ENCODE peak calls at places on chromosome 13, in nine cellular contexts. D is kidney, I is astrocyte, A is uterus, Z is body of pancreas, M is sigmoid colon, H is WERI-Rb-1, T is bronchial epithelial cell, X is ovary. W is an unnamed sample. For H3K36me3, the result is how much of the 10 kb centered on the place peaks cover.

GRCh38 chr13:112064222-112064621 is 2.7 kb upstream of the SOX1 start:
- DNase-seq in M (no peak), H (no peak), X (no peak), D (no peak), Z (no peak), A (no peak), T (no peak), I (no peak), W (no peak)

GRCh38 chr13:83350569-83350968 is 531.7 kb downstream of the SLITRK1 start:
- DNase-seq in A (no peak), H (no peak), T (peak), Z (no peak), I (peak), D (no peak), M (no peak), X (no peak), W (no peak)

GRCh38 chr13:98994080-98994479 is 16.2 kb upstream of the DOCK9 start:
- DNase-seq in Z (no peak), I (no peak), H (no peak), D (no peak), M (no peak), T (no peak), X (no peak), A (no peak), W (no peak)

GRCh38 chr13:44197791-44198770 is 175.5 kb upstream of the SERP2 start:
- DNase-seq in I (peak), X (no peak), D (no peak), Z (no peak), H (no peak), A (no peak), T (peak), M (no peak), W (no peak)

GRCh38 chr13:44045179-44045562 is 165.5 kb downstream of the LACC1 start:
- DNase-seq in Z (peak), I (no peak), T (no peak), A (no peak), X (no peak), M (no peak), D (no peak), H (no peak), W (no peak)

GRCh38 chr13:97259787-97260641 is 37.9 kb downstream of the MBNL2 start:
- DNase-seq in M (no peak), D (no peak), T (peak), H (no peak), I (peak), X (no peak), A (no peak), Z (no peak), W (no peak)

GRCh38 chr13:91357613-91358383 is 10.3 kb downstream of the MIR17HG start:
- DNase-seq in H (no peak), D (no peak), X (no peak), M (no peak), T (no peak), A (no peak), I (no peak), Z (no peak), W (peak)

GRCh38 chr13:91045351-91046034 is 302.0 kb upstream of the MIR17HG start:
- DNase-seq in I (no peak), Z (no peak), H (peak), T (peak), X (no peak), M (no peak), A (no peak), D (no peak), W (peak)

GRCh38 chr13:95137096-95137495 is 164.2 kb downstream of the ABCC4 start:
- DNase-seq in A (no peak), I (no peak), H (no peak), T (peak), X (no peak), M (no peak), Z (no peak), D (no peak), W (no peak)

GRCh38 chr13:26019881-26020535 is 31.8 kb downstream of the SHISA2 start:
- DNase-seq in Z (no peak), I (peak), H (no peak), D (no peak), M (no peak), T (peak), X (no peak), A (no peak), W (no peak)

GRCh38 chr13:99909836-99910619 is 61.5 kb downstream of the ZIC5 start:
- DNase-seq in I (no peak), D (no peak), M (no peak), H (peak), A (no peak), Z (peak), X (no peak), T (no peak), W (no peak)

GRCh38 chr13:48156466-48156865 is 61.6 kb upstream of the MED4 start:
- DNase-seq in M (no peak), A (no peak), T (peak), H (no peak), X (no peak), I (no peak), D (no peak), Z (peak), W (peak)

GRCh38 chr13:50731400-50731799 is 112.1 kb downstream of the DLEU7 start:
- DNase-seq in T (peak), A (no peak), D (no peak), I (peak), H (no peak), Z (no peak), X (no peak), M (no peak), W (no peak)

GRCh38 chr13:50889317-50889716 is 20.3 kb upstream of the RNASEH2B start:
- DNase-seq in D (no peak), Z (no peak), H (no peak), T (no peak), X (no peak), A (no peak), M (no peak), I (no peak), W (no peak)

GRCh38 chr13:46668302-46668720 is 115.3 kb downstream of the LRCH1 start:
- DNase-seq in T (peak), X (no peak), A (peak), Z (peak), I (peak), M (peak), D (no peak), H (no peak), W (no peak)

GRCh38 chr13:79530270-79530669 is 49.3 kb downstream of the NDFIP2 start:
- DNase-seq in T (no peak), I (no peak), M (no peak), X (no peak), D (no peak), Z (no peak), A (no peak), H (no peak), W (peak)

GRCh38 chr13:77919351-77920294 is 992 bp upstream of the EDNRB start:
- DNase-seq in X (peak), D (peak), H (peak), I (peak), T (no peak), M (peak), A (peak), Z (peak), W (no peak)

GRCh38 chr13:93690139-93690538 is 463.5 kb downstream of the GPC6 start:
- DNase-seq in D (no peak), A (no peak), H (no peak), T (peak), M (no peak), Z (no peak), X (no peak), I (no peak), W (no peak)

GRCh38 chr13:108915634-108916497 is 286.5 kb downstream of the MYO16 start:
- DNase-seq in Z (peak), H (peak), A (peak), M (peak), I (peak), T (peak), D (peak), X (peak), W (no peak)

GRCh38 chr13:94607056-94607455 is 5.4 kb downstream of the GPR180 start:
- DNase-seq in X (no peak), T (no peak), D (no peak), M (no peak), H (no peak), Z (no peak), A (no peak), I (no peak), W (no peak)

GRCh38 chr13:46622918-46623256 is 69.9 kb downstream of the LRCH1 start:
- DNase-seq in A (peak), Z (peak), X (peak), M (peak), D (no peak), H (peak), I (peak), T (no peak), W (peak)

GRCh38 chr13:59236309-59236939 is 927.3 kb downstream of the DIAPH3 start:
- DNase-seq in H (no peak), I (no peak), Z (no peak), X (no peak), M (no peak), T (no peak), A (no peak), D (no peak), W (no peak)

GRCh38 chr13:30831515-30831914 is 74.6 kb upstream of the MEDAG start:
- DNase-seq in T (no peak), I (no peak), Z (no peak), X (no peak), A (no peak), H (no peak), M (no peak), D (no peak), W (no peak)

GRCh38 chr13:72029981-72030380 is 163.0 kb upstream of the DACH1 start:
- DNase-seq in Z (no peak), X (no peak), A (no peak), T (no peak), I (no peak), H (no peak), M (no peak), D (no peak), W (no peak)

GRCh38 chr13:31110617-31111016 is 51.1 kb downstream of the HSPH1 start:
- DNase-seq in I (no peak), T (no peak), H (no peak), X (no peak), D (no peak), Z (no peak), A (no peak), M (no peak), W (no peak)

GRCh38 chr13:47846886-47847285 is 154.2 kb downstream of the SUCLA2 start:
- DNase-seq in D (no peak), A (no peak), Z (no peak), X (no peak), I (no peak), M (no peak), T (no peak), H (no peak), W (no peak)

GRCh38 chr13:21008026-21008425 is 53.4 kb downstream of the LATS2 start:
- DNase-seq in D (no peak), Z (no peak), X (no peak), A (no peak), M (peak), T (no peak), I (no peak), H (no peak), W (peak)

GRCh38 chr13:79549355-79550106 is 68.6 kb downstream of the NDFIP2 start:
- DNase-seq in A (no peak), Z (no peak), I (peak), M (no peak), H (no peak), D (no peak), T (no peak), X (no peak), W (peak)

GRCh38 chr13:30115257-30115600 is 192.1 kb downstream of the KATNAL1 start:
- DNase-seq in A (no peak), H (no peak), X (no peak), I (no peak), T (no peak), Z (no peak), D (no peak), M (no peak), W (no peak)

GRCh38 chr13:75704942-75705320 is 68.8 kb downstream of the LMO7 start:
- DNase-seq in T (peak), H (no peak), M (no peak), Z (peak), D (peak), X (no peak), I (no peak), A (no peak), W (no peak)
- H3K4me3 ChIP-seq in T (peak), H (no peak), M (no peak), Z (no peak), D (no peak), X (no peak), I (peak), A (no peak), W (no peak)

GRCh38 chr13:113818700-113819295 is 45.1 kb downstream of the GAS6 start:
- DNase-seq in A (no peak), H (no peak), X (no peak), T (no peak), M (no peak), I (no peak), D (no peak), Z (no peak), W (no peak)
- H3K36me3 ChIP-seq in A (under half), H (under half), X (under half), T (under half), M (under half), I (under half), D (under half), Z (under half), W (under half)

DNA sequence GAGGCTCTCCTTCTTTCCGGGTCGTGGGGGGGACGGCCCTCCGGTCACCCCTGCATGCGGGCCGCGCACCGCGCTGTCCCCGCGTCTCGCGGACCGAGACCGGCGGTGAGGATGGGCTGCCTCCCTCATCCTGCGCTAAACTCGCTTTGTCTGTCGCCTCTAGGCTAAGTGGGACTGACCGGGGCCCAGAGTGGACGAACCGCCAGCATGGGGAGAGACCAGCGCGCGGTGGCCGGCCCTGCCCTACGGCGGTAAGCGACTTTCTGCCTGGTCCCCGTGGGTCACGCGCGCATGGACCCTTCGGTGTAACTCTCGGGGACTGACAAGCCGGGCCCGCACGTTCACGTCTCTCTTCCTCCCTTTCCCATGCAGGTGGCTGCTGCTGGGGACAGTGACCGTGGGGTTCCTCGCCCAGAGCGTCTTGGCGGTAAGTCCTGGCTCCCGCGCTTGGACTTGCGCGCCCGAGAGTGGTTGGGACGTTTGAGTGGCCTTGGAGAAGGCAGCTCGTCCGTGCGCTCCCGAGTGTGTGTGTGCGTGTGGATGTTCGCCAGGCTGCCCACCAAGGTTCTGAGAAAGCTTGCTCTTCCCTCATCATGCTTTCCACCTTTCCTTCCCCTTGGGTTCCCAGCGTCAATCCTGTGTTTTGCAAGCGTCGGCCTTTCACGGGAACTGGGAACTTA is 753 bp downstream of the COL4A2 start:
- DNase-seq in A (no peak), X (peak), M (peak), H (peak), D (no peak), Z (no peak), I (peak), T (no peak), W (no peak)
- H3K4me3 ChIP-seq in A (peak), X (peak), M (peak), H (peak), D (peak), Z (peak), I (peak), T (peak), W (no peak)

GRCh38 chr13:33114146-33114545 is 97.9 kb downstream of the KL start:
- DNase-seq in A (no peak), M (no peak), T (no peak), I (no peak), D (no peak), H (no peak), X (no peak), Z (no peak), W (no peak)
- H3K36me3 ChIP-seq in A (under half), M (under half), T (under half), I (half or more), D (under half), H (under half), X (under half), Z (under half), W (under half)

DNA sequence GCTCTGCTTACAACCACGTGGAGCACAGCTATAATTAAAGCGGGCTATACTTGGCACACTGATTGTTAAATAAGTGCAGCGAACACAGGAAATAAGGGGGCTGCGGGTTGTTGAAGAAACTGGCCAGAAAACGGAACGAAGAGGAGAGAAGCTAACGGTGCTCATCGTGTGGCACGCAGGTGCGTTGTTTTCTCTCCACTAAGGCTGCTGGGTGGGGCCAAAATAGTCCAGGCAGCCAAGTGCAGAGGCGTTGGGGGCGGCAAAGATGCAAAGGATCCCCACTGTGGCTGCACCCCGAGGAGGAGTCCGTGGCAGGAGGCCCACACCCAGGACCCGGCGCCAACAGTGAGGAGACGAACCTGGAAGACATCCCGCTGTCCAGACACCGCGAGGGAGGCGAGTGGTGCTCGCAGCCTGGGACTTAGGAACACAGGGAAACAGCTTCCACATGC is 8.1 kb upstream of the ARL11 start:
- DNase-seq in D (no peak), M (no peak), I (no peak), T (no peak), Z (no peak), H (no peak), X (peak), A (no peak), W (peak)
- H3K4me3 ChIP-seq in D (no peak), M (no peak), I (peak), T (no peak), Z (no peak), H (no peak), X (no peak), A (peak), W (peak)

DNA sequence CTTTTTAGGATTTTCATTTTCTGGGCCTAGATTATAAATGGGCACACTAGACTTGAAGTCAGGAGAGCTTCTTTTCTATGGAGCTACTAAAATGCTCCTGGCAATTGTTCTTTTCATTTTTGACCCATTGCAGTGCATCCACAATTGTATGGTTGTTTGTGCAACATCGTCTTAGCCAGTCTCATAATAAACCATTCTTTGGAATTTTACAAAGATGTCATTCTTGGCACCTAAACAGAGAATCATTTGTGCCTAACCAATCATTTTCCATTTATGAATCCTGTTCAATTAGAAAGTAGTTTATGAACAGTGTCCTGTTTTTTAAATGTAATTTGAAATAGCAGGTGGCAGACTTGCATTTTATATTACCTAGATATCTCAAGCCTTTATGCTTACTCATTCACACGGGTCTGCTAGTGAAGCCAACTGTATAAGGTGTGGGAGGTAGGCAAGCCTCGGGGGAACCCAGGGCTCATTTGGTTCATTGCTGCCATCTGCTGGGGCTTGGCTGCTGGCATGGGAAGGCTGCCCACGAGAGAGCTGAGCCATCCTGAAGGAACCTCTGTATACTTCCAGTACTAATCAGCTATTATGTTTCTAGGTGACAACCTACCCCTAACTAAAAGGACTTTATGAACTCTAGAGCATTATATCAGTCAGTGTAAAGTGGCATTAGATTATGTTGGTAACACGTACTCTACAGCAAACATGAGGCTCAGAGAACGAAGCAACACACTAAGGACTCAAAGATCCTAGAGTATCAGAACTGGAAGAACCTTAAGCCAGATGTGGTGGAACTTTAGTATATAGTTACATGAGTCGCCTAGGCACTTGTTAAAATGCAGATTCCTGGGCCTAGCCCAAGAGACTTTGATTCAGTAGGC is 60.0 kb downstream of the TPT1 start:
- DNase-seq in I (peak), H (peak), D (no peak), A (peak), T (peak), M (peak), X (peak), Z (peak), W (peak)
- H3K36me3 ChIP-seq in I (under half), H (under half), D (under half), A (under half), T (under half), M (under half), X (under half), Z (under half), W (under half)

W was measured in Karpas-422.